ENCODE peak calls at places on chromosomes 1 and 21, in nine cellular contexts. F is left ventricle myocardium inferior, G is NB4, U is ascending aorta, Y is fibroblast of the aortic adventitia, P is ovary, B is fibroblast of villous mesenchyme, A is endothelial cell of umbilical vein, C is choroid plexus epithelial cell. N is an unnamed sample.

GRCh38 chr1:115647000-115647399 is 5.2 kb downstream of the VANGL1 start:
- DNase-seq in C (no peak), F (no peak), B (no peak), A (peak), U (no peak), Y (peak), G (no peak), P (no peak), N (peak)

GRCh38 chr1:169060010-169060722 is 46.3 kb upstream of the ATP1B1 start:
- DNase-seq in F (no peak), B (no peak), G (no peak), A (no peak), Y (peak), U (no peak), P (no peak), C (peak), N (peak)

GRCh38 chr1:2592672-2593071 is 6.1 kb downstream of the PRXL2B start:
- DNase-seq in Y (no peak), G (no peak), B (no peak), P (no peak), U (no peak), F (no peak), C (no peak), A (no peak), N (no peak)

GRCh38 chr1:58251415-58252073 is 295.0 kb downstream of the OMA1 start:
- DNase-seq in P (no peak), Y (no peak), C (peak), G (peak), B (peak), F (no peak), U (no peak), A (peak), N (no peak)

GRCh38 chr1:21229246-21230000 is 52.7 kb upstream of the EIF4G3 start:
- DNase-seq in Y (peak), U (no peak), B (no peak), F (no peak), A (no peak), C (peak), P (no peak), G (no peak), N (peak)

GRCh38 chr1:79695133-79695532 is 688.6 kb upstream of the ADGRL4 start:
- DNase-seq in G (no peak), P (no peak), C (no peak), F (no peak), A (no peak), U (no peak), B (no peak), Y (no peak), N (no peak)

GRCh38 chr1:195981448-195982139 is 626.6 kb downstream of the KCNT2 start:
- DNase-seq in Y (peak), U (no peak), F (no peak), P (no peak), A (no peak), B (no peak), G (no peak), C (peak), N (peak)

GRCh38 chr1:51506537-51506936 is 12.5 kb downstream of the EPS15 start:
- DNase-seq in P (no peak), C (peak), G (no peak), U (no peak), Y (peak), A (peak), B (peak), F (no peak), N (peak)

GRCh38 chr1:215405211-215405610 is 161.9 kb upstream of the KCTD3 start:
- DNase-seq in U (no peak), P (no peak), A (peak), C (no peak), G (no peak), B (no peak), Y (no peak), F (no peak), N (no peak)

GRCh38 chr1:28428990-28429520 is 59.5 kb downstream of the PHACTR4 start:
- DNase-seq in P (no peak), G (no peak), A (no peak), U (no peak), B (no peak), F (no peak), C (peak), Y (no peak), N (no peak)

GRCh38 chr1:221174598-221174997 is 295.4 kb downstream of the HLX start:
- DNase-seq in F (peak), G (peak), B (no peak), U (no peak), P (no peak), C (no peak), A (no peak), Y (peak), N (peak)

DNA sequence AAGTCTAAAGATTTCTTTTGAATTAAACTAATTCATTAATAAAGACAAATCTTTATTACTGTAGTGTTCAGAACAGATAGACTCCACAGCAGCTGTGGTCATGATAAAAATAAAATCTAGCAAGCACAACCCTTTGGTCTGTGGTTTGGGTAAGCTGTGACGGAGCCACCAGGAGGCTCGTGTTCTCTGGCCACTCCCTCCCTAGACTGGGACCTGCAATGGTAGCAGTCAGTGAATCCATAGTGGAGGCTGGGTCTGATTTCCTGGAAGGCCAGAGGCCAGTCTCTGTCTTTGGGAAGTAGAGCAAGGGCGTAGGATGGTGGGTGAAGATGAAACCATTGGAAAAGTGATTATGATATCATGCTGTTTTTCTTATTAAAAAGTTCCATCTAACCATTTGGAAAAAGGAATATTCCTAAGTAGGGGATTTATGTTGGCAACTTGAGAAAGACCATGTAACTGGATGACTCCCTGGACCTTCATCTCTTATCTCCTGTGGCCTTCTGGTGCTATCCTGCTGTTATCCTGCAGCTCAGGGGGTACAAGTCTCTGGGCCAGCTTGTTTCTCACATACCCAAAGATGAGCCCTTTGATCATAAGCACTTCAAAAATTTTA is 39.0 kb downstream of the TENT5C start:
- DNase-seq in Y (no peak), B (no peak), C (no peak), G (no peak), U (peak), F (no peak), A (no peak), P (no peak), N (no peak)
- H3K4me3 ChIP-seq in Y (no peak), B (no peak), C (no peak), G (no peak), U (no peak), F (no peak), A (no peak), P (no peak), N (no peak)

GRCh38 chr1:236534164-236534651 is 10.4 kb downstream of the LGALS8 start:
- DNase-seq in U (no peak), Y (peak), G (peak), F (no peak), C (peak), P (no peak), A (peak), B (peak), N (peak)
- H3K4me3 ChIP-seq in U (no peak), Y (no peak), G (no peak), F (no peak), C (no peak), P (no peak), A (no peak), B (no peak), N (no peak)

DNA sequence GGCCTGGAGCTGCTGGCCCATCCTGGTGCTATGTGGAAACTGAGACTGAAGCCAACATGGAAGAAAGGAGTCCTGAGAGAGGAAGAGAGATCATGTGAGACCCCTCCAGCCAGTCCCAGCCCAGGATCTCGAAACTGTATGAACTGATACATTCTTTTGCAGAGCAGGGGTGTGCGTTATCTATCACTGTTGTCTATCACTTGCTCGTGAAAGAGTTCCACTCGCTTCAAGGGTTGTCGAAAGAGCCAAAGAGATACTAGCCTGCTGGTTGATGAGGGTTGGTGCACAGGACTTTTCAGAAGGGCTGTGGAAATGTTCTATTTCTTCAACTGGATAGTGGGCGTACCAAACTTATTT is 125.7 kb downstream of the PLPP3 start:
- DNase-seq in A (no peak), G (no peak), U (no peak), C (no peak), B (no peak), F (no peak), Y (no peak), P (no peak), N (no peak)
- H3K4me3 ChIP-seq in A (no peak), G (no peak), U (no peak), C (no peak), B (no peak), F (no peak), Y (no peak), P (no peak), N (no peak)

DNA sequence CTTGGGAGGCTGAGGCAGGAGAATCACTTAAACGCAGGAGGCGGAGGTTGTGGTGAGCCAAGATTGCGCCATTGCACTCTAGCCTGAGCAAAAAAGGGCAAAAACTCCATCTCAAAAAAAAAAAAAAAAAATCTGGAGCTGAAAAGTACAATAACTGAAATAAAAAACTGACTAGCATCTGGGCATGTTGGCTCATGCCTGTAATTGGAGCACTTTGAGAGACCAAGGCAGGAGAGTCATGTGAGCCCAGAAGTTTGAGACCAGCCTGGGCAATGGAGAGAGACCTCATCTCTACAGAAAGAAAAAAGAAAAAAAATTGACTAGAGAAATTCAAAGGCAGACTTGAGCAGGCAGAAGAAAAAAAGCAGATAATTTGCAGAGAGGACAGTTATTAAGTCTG is 18.1 kb downstream of the CLDN19 start:
- DNase-seq in B (no peak), F (no peak), U (no peak), Y (no peak), G (no peak), A (no peak), P (no peak), C (no peak), N (no peak)
- H3K4me3 ChIP-seq in B (no peak), F (no peak), U (no peak), Y (no peak), G (no peak), A (no peak), P (no peak), C (no peak), N (no peak)

GRCh38 chr1:54122131-54122751 is 30.6 kb downstream of the CDCP2 start:
- DNase-seq in G (no peak), A (no peak), B (no peak), U (no peak), C (no peak), Y (no peak), F (no peak), P (no peak), N (no peak)

GRCh38 chr1:54121482-54122130 is 31.2 kb downstream of the CDCP2 start:
- DNase-seq in A (peak), P (peak), C (peak), G (peak), Y (peak), B (peak), U (peak), F (peak), N (peak)

GRCh38 chr1:54120018-54120697 is 32.6 kb downstream of the CDCP2 start:
- DNase-seq in A (no peak), U (no peak), G (no peak), F (no peak), Y (no peak), C (no peak), P (no peak), B (no peak), N (no peak)

GRCh38 chr1:54122992-54123391 is 29.8 kb downstream of the CDCP2 start:
- DNase-seq in A (no peak), F (no peak), B (no peak), P (no peak), G (no peak), U (no peak), C (no peak), Y (no peak), N (no peak)

DNA sequence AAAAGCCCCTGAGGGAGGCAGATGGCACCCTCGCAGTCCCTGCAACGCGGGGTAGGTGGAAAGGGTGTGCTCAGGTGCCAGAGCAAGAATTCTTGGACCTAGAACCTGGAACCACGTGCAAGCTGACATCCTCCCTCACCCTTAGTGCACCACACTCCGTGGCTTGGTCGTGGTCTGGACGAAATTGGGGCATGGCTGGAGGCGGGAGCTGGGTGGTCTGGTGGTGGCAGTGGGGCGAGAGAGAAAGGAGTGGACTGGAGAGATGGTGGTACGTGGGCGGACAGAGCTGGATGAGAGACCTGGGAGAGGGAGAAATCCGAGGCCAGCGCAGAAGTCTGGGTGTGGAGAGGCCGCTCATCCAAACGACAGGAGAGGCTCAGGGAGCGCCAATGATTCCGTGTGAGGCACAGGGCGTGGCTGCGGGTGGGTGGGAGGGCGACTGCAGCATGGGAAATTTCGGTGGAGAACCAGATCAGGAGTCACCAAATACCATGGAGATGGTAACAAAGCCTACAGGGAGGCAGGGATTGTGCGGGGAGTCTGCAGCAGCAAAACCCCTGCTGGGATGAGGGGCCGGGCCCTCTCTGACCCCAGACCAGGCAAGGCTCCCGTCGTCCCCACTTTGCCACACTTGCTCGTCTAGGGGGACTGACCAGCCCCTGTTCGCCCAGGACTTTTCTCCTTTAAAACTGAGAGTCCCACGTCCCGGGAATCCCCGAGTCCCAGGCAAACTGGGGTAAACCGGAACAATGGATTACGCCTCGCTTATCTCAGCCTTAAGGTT is 31.9 kb downstream of the CDCP2 start:
- DNase-seq in B (no peak), G (no peak), F (no peak), U (no peak), A (no peak), Y (no peak), C (no peak), P (no peak), N (no peak)
- H3K4me3 ChIP-seq in B (no peak), G (no peak), F (peak), U (peak), A (no peak), Y (peak), C (peak), P (no peak), N (peak)

GRCh38 chr1:183879966-183880365 is 75.0 kb downstream of the RGL1 start:
- DNase-seq in F (no peak), Y (no peak), P (no peak), C (no peak), A (peak), B (peak), U (no peak), G (no peak), N (no peak)
- H3K4me3 ChIP-seq in F (no peak), Y (no peak), P (no peak), C (no peak), A (no peak), B (no peak), U (no peak), G (no peak), N (no peak)

DNA sequence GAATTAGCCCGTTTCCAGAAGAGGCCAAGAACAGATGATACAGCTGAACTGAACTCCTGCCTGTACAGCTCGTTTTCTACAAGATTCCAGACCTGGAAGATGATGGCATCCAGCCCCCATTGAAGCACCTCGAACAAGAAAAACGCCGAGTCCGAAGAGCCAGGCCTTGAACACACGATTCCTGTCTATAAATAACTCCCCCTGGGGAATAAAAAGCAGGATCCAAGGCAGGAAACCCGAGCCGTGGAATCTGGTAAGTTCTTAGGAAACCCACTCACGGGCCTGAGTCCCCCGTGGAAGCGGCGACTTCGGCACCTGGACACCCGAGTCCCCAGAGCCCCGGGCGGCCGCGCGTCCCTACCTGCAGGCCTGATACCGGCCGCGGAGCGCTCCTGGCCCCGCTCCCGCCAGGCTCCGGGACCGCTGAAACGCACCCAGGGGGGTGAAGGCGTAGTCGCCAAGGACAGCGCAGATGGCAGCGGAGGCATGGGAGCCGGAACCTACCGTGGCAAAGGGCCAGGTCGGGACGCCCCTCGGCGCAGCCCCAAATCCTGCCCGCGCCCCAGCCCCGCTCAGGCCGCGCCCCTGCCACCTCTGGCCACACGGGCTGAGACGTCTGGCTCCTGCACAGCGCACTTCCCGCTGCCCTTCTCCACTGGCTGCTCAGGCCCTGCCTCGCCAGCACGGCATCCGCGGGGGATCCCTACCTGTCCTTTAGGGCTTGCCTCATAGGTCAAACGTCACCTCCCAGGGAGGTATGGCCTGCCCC is 14.0 kb upstream of the HLCS start:
- DNase-seq in Y (peak), F (peak), P (peak), C (peak), U (no peak), B (no peak), G (no peak), A (peak), N (peak)
- H3K4me3 ChIP-seq in Y (peak), F (peak), P (peak), C (peak), U (peak), B (peak), G (no peak), A (peak), N (peak)

DNA sequence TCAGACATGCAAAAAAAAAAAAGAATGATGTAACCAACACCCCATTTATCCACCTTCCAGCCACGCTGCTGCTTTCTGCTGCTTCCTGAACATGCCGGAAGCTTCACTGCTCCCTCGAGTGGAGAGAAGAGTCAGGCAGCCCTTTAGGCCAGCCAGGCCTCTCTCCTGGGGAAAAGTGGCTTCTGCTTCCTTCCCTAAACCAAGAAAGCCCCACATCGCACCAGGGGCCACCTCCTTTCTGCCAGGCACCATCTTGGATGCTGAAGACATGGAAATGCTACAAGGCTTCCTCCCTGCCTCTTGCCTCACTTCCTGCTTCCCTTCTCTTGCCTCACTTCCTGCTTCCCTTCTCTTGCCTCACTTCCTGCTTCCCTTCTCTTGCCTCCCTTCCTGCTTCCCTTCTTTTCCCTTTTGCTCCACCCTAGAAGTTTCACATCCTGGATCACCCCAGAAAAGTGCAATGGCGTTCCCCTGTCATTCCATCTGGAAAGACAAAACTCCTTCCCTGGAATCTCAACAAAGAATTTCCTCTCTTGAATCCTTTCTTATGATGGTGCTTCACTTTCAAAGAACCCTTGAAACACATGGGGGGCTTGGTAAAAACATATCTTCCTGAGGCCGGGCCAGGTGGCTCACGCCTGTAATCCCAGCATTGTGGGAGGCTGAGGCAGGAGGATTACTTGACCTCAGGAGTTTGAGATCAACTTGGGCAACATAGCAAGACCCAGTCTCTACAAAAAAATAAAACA is 18.7 kb downstream of the TNFRSF8 start:
- DNase-seq in G (no peak), A (no peak), P (no peak), F (no peak), B (no peak), Y (no peak), U (no peak), C (no peak), N (no peak)
- H3K4me3 ChIP-seq in G (no peak), A (no peak), P (no peak), F (no peak), B (no peak), Y (no peak), U (no peak), C (no peak), N (no peak)

N was measured in cardiac fibroblast.